ENCODE peak calls at places on chromosomes 13 and 19, in eight cellular contexts. F, J, B, I, S, D, H and C are unnamed samples.

GRCh38 chr19:29079331-29079730 is 133.6 kb downstream of the UQCRFS1 start:
- DNase-seq in J (no peak), D (no peak), S (no peak), H (no peak), I (no peak), F (no peak), B (no peak), C (no peak)

GRCh38 chr19:15702590-15702930 is 25.3 kb upstream of the OR10H2 start:
- DNase-seq in S (peak), H (peak), J (peak), D (no peak), F (peak), I (peak), B (peak), C (peak)

GRCh38 chr19:13526552-13526951 is 20.3 kb upstream of the CACNA1A start:
- DNase-seq in I (no peak), J (peak), D (peak), F (no peak), H (no peak), S (no peak), B (no peak), C (no peak)

GRCh38 chr13:75446874-75447273 is 35.1 kb downstream of the TBC1D4 start:
- DNase-seq in H (no peak), D (no peak), J (no peak), S (no peak), I (no peak), F (no peak), B (no peak), C (no peak)

GRCh38 chr13:102042746-102043145 is 359.1 kb downstream of the FGF14 start:
- DNase-seq in H (no peak), D (no peak), I (no peak), B (no peak), J (no peak), S (no peak), F (no peak), C (no peak)

GRCh38 chr19:42216653-42217521 is 590 bp downstream of the DEDD2 start:
- DNase-seq in D (peak), S (peak), J (peak), H (peak), I (peak), F (peak), B (peak), C (no peak)

GRCh38 chr19:14090509-14091085 is at the start of gene SAMD1:
- DNase-seq in F (peak), J (peak), I (peak), S (peak), D (peak), H (peak), B (peak), C (peak)

GRCh38 chr13:98886587-98886986 is 91.3 kb downstream of the DOCK9 start:
- DNase-seq in F (no peak), J (no peak), B (no peak), D (no peak), I (no peak), S (no peak), H (no peak), C (no peak)

GRCh38 chr13:62512194-62513141 is 1096.8 kb upstream of the PCDH20 start:
- DNase-seq in B (no peak), D (peak), J (peak), I (no peak), S (no peak), F (no peak), H (peak), C (no peak)

GRCh38 chr19:13117772-13118423 is at the start of gene NACC1:
- DNase-seq in I (peak), S (peak), J (peak), B (peak), H (peak), F (peak), D (peak), C (peak)

GRCh38 chr13:46551410-46552301 is 1.3 kb upstream of the LRCH1 start:
- DNase-seq in S (peak), B (peak), D (peak), H (peak), F (peak), I (peak), J (peak), C (peak)

GRCh38 chr19:35714601-35715354 is 3.0 kb upstream of the KMT2B start:
- DNase-seq in B (no peak), I (no peak), H (no peak), S (no peak), J (peak), F (no peak), D (no peak), C (no peak)

GRCh38 chr19:17370026-17370587 is 7.0 kb downstream of the PLVAP start:
- DNase-seq in I (no peak), H (no peak), F (no peak), J (peak), B (no peak), D (peak), S (no peak), C (no peak)

GRCh38 chr13:65613004-65613403 is 1617.1 kb downstream of the PCDH9 start:
- DNase-seq in H (no peak), J (peak), S (no peak), F (no peak), D (no peak), I (no peak), B (no peak), C (no peak)

GRCh38 chr13:27921421-27921960 is 1.7 kb downstream of the PDX1 start:
- DNase-seq in S (no peak), H (no peak), F (no peak), D (no peak), J (peak), I (no peak), B (no peak), C (no peak)

GRCh38 chr13:100235311-100235901 is 146.5 kb downstream of the PCCA start:
- DNase-seq in H (no peak), D (peak), I (no peak), S (no peak), B (no peak), F (no peak), J (peak), C (peak)

GRCh38 chr13:90801621-90802020 is 545.9 kb upstream of the MIR17HG start:
- DNase-seq in S (no peak), I (no peak), B (no peak), D (no peak), F (no peak), J (no peak), H (no peak), C (no peak)

GRCh38 chr19:16143399-16144215 is at the start of gene HSH2D:
- DNase-seq in I (no peak), J (peak), S (peak), H (peak), D (no peak), B (no peak), F (peak), C (peak)

GRCh38 chr19:54684537-54684936 is 21.8 kb downstream of the LILRB4 start:
- DNase-seq in F (no peak), J (peak), S (no peak), H (no peak), I (no peak), D (no peak), B (no peak), C (no peak)

GRCh38 chr13:79869326-79869725 is 388.4 kb downstream of the NDFIP2 start:
- DNase-seq in S (no peak), D (peak), H (no peak), I (no peak), J (no peak), F (no peak), B (no peak), C (peak)

GRCh38 chr13:46668906-46669525 is 116.0 kb downstream of the LRCH1 start:
- DNase-seq in F (no peak), H (no peak), D (no peak), S (no peak), J (no peak), I (no peak), B (no peak), C (no peak)

GRCh38 chr19:45179063-45179847 is 671 bp downstream of the BLOC1S3 start:
- DNase-seq in I (peak), D (peak), H (peak), B (peak), J (peak), F (peak), S (no peak), C (no peak)

GRCh38 chr19:51107406-51108065 is 673 bp downstream of the CTU1 start:
- DNase-seq in I (no peak), J (no peak), H (no peak), F (no peak), D (peak), S (no peak), B (no peak), C (no peak)

DNA sequence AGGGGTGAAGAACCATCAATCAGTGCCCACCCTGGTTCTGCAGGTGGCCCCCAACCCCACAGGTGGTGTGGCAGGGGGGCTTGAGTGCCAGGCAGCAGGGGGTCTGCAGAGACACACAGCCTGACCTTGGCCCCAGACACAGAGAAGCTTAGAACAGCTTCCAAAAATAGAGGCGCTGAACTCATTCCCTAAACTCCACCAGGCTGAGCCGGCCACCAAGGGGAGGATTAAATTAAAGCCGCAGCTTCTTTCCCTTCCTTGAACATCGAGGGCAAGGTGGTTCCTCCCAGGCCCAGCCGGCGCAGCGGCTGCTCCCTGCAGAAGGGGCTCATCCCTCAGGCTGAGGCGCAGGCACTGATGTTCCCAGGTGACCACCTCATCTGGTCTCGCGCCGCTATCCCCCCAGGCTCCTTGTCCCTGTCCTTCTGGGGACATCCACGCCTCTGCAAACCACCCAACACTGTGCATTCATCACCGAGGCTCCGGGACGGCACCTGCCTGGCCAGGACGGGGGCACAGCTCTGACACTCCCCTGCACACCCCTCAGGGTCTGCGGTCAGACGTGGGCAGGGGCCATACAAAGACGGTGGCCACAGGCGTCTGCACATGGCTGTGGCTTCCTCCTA is 30.8 kb downstream of the LAMP1 start:
- DNase-seq in B (no peak), J (peak), S (no peak), I (no peak), D (no peak), H (no peak), F (no peak), C (no peak)
- TF ChIP-seq POLR2A in B (no peak), J (no peak), S (no peak), I (no peak), D (no peak), H (no peak), F (no peak), C (no peak)

GRCh38 chr13:40980466-40980865 is 38.6 kb downstream of the ELF1 start:
- DNase-seq in F (no peak), H (no peak), J (no peak), D (no peak), S (no peak), B (no peak), I (no peak), C (no peak)
- TF ChIP-seq POLR2A in F (no peak), H (no peak), J (no peak), D (no peak), S (no peak), B (no peak), I (no peak), C (no peak)

GRCh38 chr19:38661996-38662395 is 14.5 kb downstream of the ACTN4 start:
- DNase-seq in B (no peak), J (no peak), D (no peak), I (no peak), H (peak), S (no peak), F (no peak), C (peak)
- TF ChIP-seq POLR2A in B (no peak), J (no peak), D (no peak), I (peak), H (no peak), S (no peak), F (no peak), C (peak)

GRCh38 chr19:4967738-4968461 is 1.0 kb upstream of the KDM4B start:
- DNase-seq in H (no peak), I (no peak), D (no peak), F (no peak), B (no peak), S (no peak), J (peak), C (no peak)

GRCh38 chr19:4969292-4969771 is 419 bp downstream of the KDM4B start:
- DNase-seq in I (no peak), D (no peak), B (no peak), F (no peak), J (no peak), S (no peak), H (no peak), C (no peak)

GRCh38 chr19:4969772-4970531 is 1.0 kb downstream of the KDM4B start:
- DNase-seq in D (no peak), H (no peak), I (no peak), F (no peak), J (peak), S (no peak), B (no peak), C (no peak)

GRCh38 chr19:4966591-4966990 is 2.3 kb upstream of the KDM4B start:
- DNase-seq in H (no peak), D (no peak), F (no peak), B (no peak), J (no peak), S (no peak), I (no peak), C (no peak)

GRCh38 chr19:4968462-4969291 is at the start of gene KDM4B:
- DNase-seq in I (peak), S (peak), H (peak), B (peak), F (peak), J (peak), D (peak), C (peak)
- TF ChIP-seq POLR2A in I (peak), S (peak), H (no peak), B (peak), F (peak), J (peak), D (peak), C (peak)

GRCh38 chr13:57970404-57970803 is 338.9 kb downstream of the PCDH17 start:
- DNase-seq in B (no peak), J (no peak), S (no peak), I (no peak), H (no peak), F (no peak), D (no peak), C (no peak)
- TF ChIP-seq POLR2A in B (no peak), J (no peak), S (no peak), I (no peak), H (no peak), F (no peak), D (no peak), C (no peak)

DNA sequence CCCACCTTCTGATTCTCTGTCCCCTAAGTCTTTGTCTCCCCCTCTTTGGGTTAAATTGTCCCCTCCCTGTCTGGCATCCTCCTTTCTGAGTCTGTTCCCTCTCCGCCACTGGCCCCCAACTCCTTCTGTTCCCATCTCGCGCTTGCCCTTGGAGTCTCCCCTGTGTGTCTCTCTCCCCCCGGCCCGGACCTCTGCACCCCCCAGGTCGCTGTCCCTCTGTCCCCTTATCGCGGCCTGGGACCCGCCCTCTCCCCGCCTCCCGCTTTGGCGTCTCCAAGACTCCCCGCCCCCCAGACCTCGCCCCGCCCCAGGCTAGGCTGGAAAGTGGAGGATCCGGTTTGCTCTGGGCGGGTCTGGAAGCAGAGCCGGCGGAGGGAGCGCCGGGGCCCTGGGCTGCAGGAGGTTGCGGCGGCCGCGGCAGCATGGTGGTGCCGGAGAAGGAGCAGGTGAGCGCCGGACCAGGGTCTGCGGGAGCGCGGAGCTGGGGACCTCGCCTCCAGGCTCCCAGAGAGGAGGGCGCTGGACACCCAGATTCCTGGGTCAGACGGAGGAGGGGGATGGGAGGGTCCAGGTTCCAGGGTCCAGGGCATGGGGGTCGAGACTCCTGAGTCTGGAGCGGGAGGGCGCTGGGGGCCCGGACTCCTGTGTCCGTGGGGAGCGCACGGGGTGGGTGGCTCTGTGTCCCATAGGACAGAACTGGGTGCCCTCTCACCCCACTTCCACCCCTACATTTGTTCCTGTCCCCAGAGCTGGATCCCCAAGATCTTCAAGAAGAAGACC is at the start of gene TRPM4:
- DNase-seq in D (peak), J (peak), B (peak), H (peak), F (peak), S (peak), I (peak), C (peak)
- TF ChIP-seq POLR2A in D (peak), J (no peak), B (no peak), H (no peak), F (peak), S (peak), I (peak), C (peak)